ENCODE peak calls at places on chromosomes 4 and X, in six cellular contexts. One of them, this sample, is unnamed.
A peak's percentile ranks its signal among the peaks of the same experiment; 100 is the strongest.

GRCh38 chrX:41118156-41118555 is 32.9 kb downstream of the USP9X start:
- DNase-seq in dorsolateral prefrontal cortex: no peak
- DNase-seq in AG08395: no peak
- DNase-seq in prostate gland: no peak
- DNase-seq in MV-4-11: no peak
- DNase-seq in kidney epithelial cell: no peak
- DNase-seq in this sample: no peak

GRCh38 chr4:92334716-92335350 is 31.1 kb downstream of the GRID2 start:
- DNase-seq in prostate gland: peak; percentile 27
- DNase-seq in AG08395: no peak
- DNase-seq in kidney epithelial cell: no peak
- DNase-seq in MV-4-11: no peak
- DNase-seq in dorsolateral prefrontal cortex: no peak
- DNase-seq in this sample: no peak

GRCh38 chr4:94341468-94341867 is 1.2 kb downstream of the HPGDS start:
- DNase-seq in AG08395: no peak
- DNase-seq in kidney epithelial cell: no peak
- DNase-seq in MV-4-11: no peak
- DNase-seq in prostate gland: no peak
- DNase-seq in dorsolateral prefrontal cortex: no peak
- DNase-seq in this sample: no peak

GRCh38 chrX:133685806-133686205 is 270.5 kb upstream of the GPC4 start:
- DNase-seq in prostate gland: no peak
- DNase-seq in dorsolateral prefrontal cortex: no peak
- DNase-seq in MV-4-11: no peak
- DNase-seq in AG08395: no peak
- DNase-seq in kidney epithelial cell: no peak
- DNase-seq in this sample: no peak

GRCh38 chr4:41137879-41138278 is 76.5 kb downstream of the APBB2 start:
- DNase-seq in kidney epithelial cell: no peak
- DNase-seq in MV-4-11: no peak
- DNase-seq in AG08395: no peak
- DNase-seq in prostate gland: no peak
- DNase-seq in dorsolateral prefrontal cortex: no peak
- DNase-seq in this sample: no peak

GRCh38 chr4:46389301-46389761 is 597 bp downstream of the GABRA2 start:
- DNase-seq in MV-4-11: no peak
- DNase-seq in AG08395: no peak
- DNase-seq in prostate gland: no peak
- DNase-seq in dorsolateral prefrontal cortex: peak; percentile 22
- DNase-seq in kidney epithelial cell: no peak
- DNase-seq in this sample: no peak

GRCh38 chr4:128384091-128384520 is 96.5 kb upstream of the PGRMC2 start:
- DNase-seq in prostate gland: no peak
- DNase-seq in AG08395: peak; percentile 63
- DNase-seq in kidney epithelial cell: no peak
- DNase-seq in dorsolateral prefrontal cortex: no peak
- DNase-seq in MV-4-11: no peak
- DNase-seq in this sample: no peak

GRCh38 chrX:136209016-136209738 is 42.0 kb downstream of the MAP7D3 start:
- DNase-seq in kidney epithelial cell: no peak
- DNase-seq in prostate gland: no peak
- DNase-seq in dorsolateral prefrontal cortex: peak; percentile 26
- DNase-seq in AG08395: peak; percentile 62
- DNase-seq in MV-4-11: peak; percentile 16
- DNase-seq in this sample: no peak

GRCh38 chr4:22634541-22635181 is 58.1 kb upstream of the GBA3 start:
- DNase-seq in prostate gland: no peak
- DNase-seq in MV-4-11: no peak
- DNase-seq in AG08395: no peak
- DNase-seq in kidney epithelial cell: no peak
- DNase-seq in dorsolateral prefrontal cortex: no peak
- DNase-seq in this sample: no peak

GRCh38 chr4:144463896-144464295 is 182.1 kb upstream of the HHIP start:
- DNase-seq in dorsolateral prefrontal cortex: no peak
- DNase-seq in AG08395: no peak
- DNase-seq in prostate gland: no peak
- DNase-seq in kidney epithelial cell: no peak
- DNase-seq in MV-4-11: no peak
- DNase-seq in this sample: no peak

GRCh38 chr4:183552274-183553146 is 47.7 kb downstream of the ING2 start:
- DNase-seq in prostate gland: no peak
- DNase-seq in MV-4-11: no peak
- DNase-seq in kidney epithelial cell: no peak
- DNase-seq in dorsolateral prefrontal cortex: no peak
- DNase-seq in AG08395: no peak
- DNase-seq in this sample: no peak

GRCh38 chrX:108159028-108159670 is 67.6 kb downstream of the ATG4A start:
- DNase-seq in MV-4-11: no peak
- DNase-seq in kidney epithelial cell: no peak
- DNase-seq in dorsolateral prefrontal cortex: no peak
- DNase-seq in prostate gland: no peak
- DNase-seq in AG08395: no peak
- DNase-seq in this sample: no peak

GRCh38 chr4:159206427-159206871 is 103.6 kb downstream of the RAPGEF2 start:
- DNase-seq in dorsolateral prefrontal cortex: no peak
- DNase-seq in kidney epithelial cell: no peak
- DNase-seq in MV-4-11: peak; percentile 8
- DNase-seq in prostate gland: no peak
- DNase-seq in AG08395: no peak
- DNase-seq in this sample: no peak

GRCh38 chr4:86640469-86640868 is 46.4 kb downstream of the PTPN13 start:
- DNase-seq in kidney epithelial cell: no peak
- DNase-seq in AG08395: no peak
- DNase-seq in MV-4-11: no peak
- DNase-seq in prostate gland: no peak
- DNase-seq in dorsolateral prefrontal cortex: no peak
- DNase-seq in this sample: no peak

GRCh38 chr4:6420972-6421371 is 51.4 kb downstream of the PPP2R2C start:
- DNase-seq in kidney epithelial cell: no peak
- DNase-seq in AG08395: no peak
- DNase-seq in prostate gland: no peak
- DNase-seq in MV-4-11: no peak
- DNase-seq in dorsolateral prefrontal cortex: no peak
- DNase-seq in this sample: no peak

GRCh38 chr4:187840814-187841213 is 154.8 kb upstream of the ZFP42 start:
- DNase-seq in dorsolateral prefrontal cortex: no peak
- DNase-seq in MV-4-11: no peak
- DNase-seq in prostate gland: no peak
- DNase-seq in kidney epithelial cell: no peak
- DNase-seq in AG08395: no peak
- DNase-seq in this sample: no peak

GRCh38 chr4:77465271-77465670 is 140.3 kb upstream of the CXCL13 start:
- DNase-seq in MV-4-11: peak; percentile 13
- DNase-seq in prostate gland: peak; percentile 29
- DNase-seq in kidney epithelial cell: no peak
- DNase-seq in dorsolateral prefrontal cortex: no peak
- DNase-seq in AG08395: peak; percentile 40
- DNase-seq in this sample: no peak

GRCh38 chr4:2961411-2962098 is 1.7 kb downstream of the NOP14 start:
- DNase-seq in dorsolateral prefrontal cortex: no peak
- DNase-seq in MV-4-11: no peak
- DNase-seq in prostate gland: no peak
- DNase-seq in kidney epithelial cell: no peak
- DNase-seq in AG08395: no peak
- DNase-seq in this sample: no peak

GRCh38 chr4:147019061-147019460 is 73.4 kb upstream of the TTC29 start:
- DNase-seq in MV-4-11: peak; percentile 2
- DNase-seq in prostate gland: peak; percentile 43
- DNase-seq in kidney epithelial cell: peak; percentile 14
- DNase-seq in dorsolateral prefrontal cortex: peak; percentile 48
- DNase-seq in AG08395: peak; percentile 67
- DNase-seq in this sample: no peak

GRCh38 chr4:7108046-7108625 is 40.3 kb upstream of the GRPEL1 start:
- DNase-seq in MV-4-11: no peak
- DNase-seq in prostate gland: no peak
- DNase-seq in kidney epithelial cell: no peak
- DNase-seq in AG08395: no peak
- DNase-seq in dorsolateral prefrontal cortex: no peak
- DNase-seq in this sample: no peak

GRCh38 chr4:124177647-124178425 is 534.7 kb downstream of the ANKRD50 start:
- DNase-seq in AG08395: peak; percentile 48
- DNase-seq in MV-4-11: no peak
- DNase-seq in dorsolateral prefrontal cortex: no peak
- DNase-seq in prostate gland: no peak
- DNase-seq in kidney epithelial cell: peak; percentile 43
- DNase-seq in this sample: no peak

GRCh38 chr4:152919826-152920225 is 16.3 kb upstream of the FHDC1 start:
- DNase-seq in prostate gland: no peak
- DNase-seq in kidney epithelial cell: no peak
- DNase-seq in dorsolateral prefrontal cortex: no peak
- DNase-seq in MV-4-11: no peak
- DNase-seq in AG08395: no peak
- DNase-seq in this sample: no peak

GRCh38 chr4:71732706-71733105 is 51.2 kb downstream of the GC start:
- DNase-seq in AG08395: peak; percentile 25
- DNase-seq in kidney epithelial cell: peak; percentile 25
- DNase-seq in MV-4-11: peak; percentile 20
- DNase-seq in dorsolateral prefrontal cortex: no peak
- DNase-seq in prostate gland: no peak
- DNase-seq in this sample: peak; percentile 17

GRCh38 chr4:39486221-39486804 is 27.5 kb downstream of the LIAS start:
- DNase-seq in prostate gland: no peak
- DNase-seq in MV-4-11: peak; percentile 33
- DNase-seq in kidney epithelial cell: no peak
- DNase-seq in dorsolateral prefrontal cortex: no peak
- DNase-seq in AG08395: no peak
- DNase-seq in this sample: no peak

GRCh38 chrX:120769576-120770341 is 105.9 kb downstream of the CT47B1 start:
- DNase-seq in MV-4-11: peak; percentile 49
- DNase-seq in kidney epithelial cell: peak; percentile 21
- DNase-seq in dorsolateral prefrontal cortex: no peak
- DNase-seq in prostate gland: peak; percentile 6
- DNase-seq in AG08395: peak; percentile 47
- DNase-seq in this sample: no peak

GRCh38 chr4:146443525-146443924 is 78.2 kb downstream of the SLC10A7 start:
- DNase-seq in dorsolateral prefrontal cortex: no peak
- DNase-seq in AG08395: no peak
- DNase-seq in kidney epithelial cell: no peak
- DNase-seq in MV-4-11: no peak
- DNase-seq in prostate gland: no peak
- DNase-seq in this sample: no peak

GRCh38 chr4:87120411-87121162 is 99.8 kb downstream of the KLHL8 start:
- DNase-seq in AG08395: no peak
- DNase-seq in MV-4-11: no peak
- DNase-seq in dorsolateral prefrontal cortex: no peak
- DNase-seq in prostate gland: peak; percentile 93
- DNase-seq in kidney epithelial cell: no peak
- DNase-seq in this sample: no peak

GRCh38 chr4:15706646-15707362 is 3.9 kb downstream of the BST1 start:
- DNase-seq in AG08395: no peak
- DNase-seq in MV-4-11: no peak
- DNase-seq in prostate gland: no peak
- DNase-seq in kidney epithelial cell: no peak
- DNase-seq in dorsolateral prefrontal cortex: no peak
- DNase-seq in this sample: no peak

GRCh38 chrX:41347186-41347585 is 13.2 kb downstream of the DDX3X start:
- DNase-seq in MV-4-11: no peak
- DNase-seq in dorsolateral prefrontal cortex: no peak
- DNase-seq in kidney epithelial cell: no peak
- DNase-seq in prostate gland: no peak
- DNase-seq in AG08395: no peak
- DNase-seq in this sample: no peak

GRCh38 chr4:70734971-70735370 is 13.2 kb downstream of the RUFY3 start:
- DNase-seq in MV-4-11: no peak
- DNase-seq in AG08395: no peak
- DNase-seq in dorsolateral prefrontal cortex: no peak
- DNase-seq in kidney epithelial cell: no peak
- DNase-seq in prostate gland: no peak
- DNase-seq in this sample: no peak

GRCh38 chr4:165537028-165537648 is 158.3 kb downstream of the CPE start:
- DNase-seq in MV-4-11: no peak
- DNase-seq in AG08395: peak; percentile 43
- DNase-seq in dorsolateral prefrontal cortex: no peak
- DNase-seq in kidney epithelial cell: no peak
- DNase-seq in prostate gland: peak; percentile 19
- DNase-seq in this sample: peak; percentile 32

GRCh38 chrX:100410083-100410590 is at the start of gene PCDH19:
- DNase-seq in dorsolateral prefrontal cortex: peak; percentile 28
- DNase-seq in kidney epithelial cell: peak; percentile 4
- DNase-seq in AG08395: peak; percentile 70
- DNase-seq in MV-4-11: no peak
- DNase-seq in prostate gland: peak; percentile 13
- DNase-seq in this sample: no peak

GRCh38 chr4:123600426-123600825 is 203.8 kb downstream of the SPRY1 start:
- DNase-seq in dorsolateral prefrontal cortex: no peak
- DNase-seq in kidney epithelial cell: no peak
- DNase-seq in AG08395: no peak
- DNase-seq in prostate gland: no peak
- DNase-seq in MV-4-11: no peak
- DNase-seq in this sample: no peak

GRCh38 chr4:88257726-88258125 is 26.6 kb downstream of the PPM1K start:
- DNase-seq in AG08395: no peak
- DNase-seq in MV-4-11: no peak
- DNase-seq in dorsolateral prefrontal cortex: no peak
- DNase-seq in prostate gland: no peak
- DNase-seq in kidney epithelial cell: no peak
- DNase-seq in this sample: no peak

GRCh38 chr4:137663376-137664054 is 131.2 kb upstream of the PCDH18 start:
- DNase-seq in MV-4-11: no peak
- DNase-seq in prostate gland: no peak
- DNase-seq in dorsolateral prefrontal cortex: no peak
- DNase-seq in kidney epithelial cell: no peak
- DNase-seq in AG08395: no peak
- DNase-seq in this sample: no peak